ENCODE peak calls at places on chromosomes 7 and 10, in nine cellular contexts. H is RWPE1, C is HuH-7, Y is HTR-8/SVneo, L is IMR-90, N is GM12865, M is EL, R is pons, E is HFFc6. A is an unnamed sample.

GRCh38 chr10:14820010-14820774 is 17.6 kb downstream of the CDNF start:
- DNase-seq in H (peak), C (no peak), Y (peak), L (peak), N (no peak), M (peak), R (no peak), E (peak), A (peak)

GRCh38 chr10:130994191-130994590 is 317.3 kb downstream of the TCERG1L start:
- DNase-seq in H (peak), C (no peak), Y (no peak), L (no peak), N (no peak), M (no peak), R (no peak), E (no peak), A (no peak)

GRCh38 chr7:102117743-102118142 is 168.9 kb upstream of the SH2B2 start:
- DNase-seq in H (no peak), C (no peak), Y (peak), L (peak), N (no peak), M (peak), R (no peak), E (peak), A (peak)

GRCh38 chr10:17134737-17135260 is 5.2 kb upstream of the CUBN start:
- DNase-seq in H (no peak), C (no peak), Y (no peak), L (no peak), N (no peak), M (no peak), R (no peak), E (no peak), A (no peak)

GRCh38 chr10:104034401-104035053 is 51.2 kb downstream of the COL17A1 start:
- DNase-seq in H (no peak), C (no peak), Y (no peak), L (no peak), N (no peak), M (no peak), R (no peak), E (no peak), A (no peak)

GRCh38 chr10:69332278-69333010 is 54.1 kb downstream of the HK1 start:
- DNase-seq in H (no peak), C (no peak), Y (no peak), L (no peak), N (no peak), M (peak), R (no peak), E (no peak), A (peak)

GRCh38 chr7:132588596-132588995 is 12.3 kb upstream of the PLXNA4 start:
- DNase-seq in H (no peak), C (no peak), Y (no peak), L (no peak), N (no peak), M (no peak), R (no peak), E (no peak), A (no peak)

GRCh38 chr7:1669954-1670893 is at the start of gene ELFN1:
- DNase-seq in H (no peak), C (peak), Y (no peak), L (peak), N (no peak), M (no peak), R (no peak), E (no peak), A (no peak)

GRCh38 chr7:96303686-96304443 is 18.0 kb downstream of the SLC25A13 start:
- DNase-seq in H (no peak), C (no peak), Y (peak), L (peak), N (no peak), M (peak), R (no peak), E (peak), A (peak)

GRCh38 chr10:13404305-13404759 is 56.2 kb upstream of the SEPHS1 start:
- DNase-seq in H (no peak), C (no peak), Y (no peak), L (no peak), N (no peak), M (peak), R (no peak), E (no peak), A (peak)

GRCh38 chr7:96418600-96418999 is 96.7 kb upstream of the SLC25A13 start:
- DNase-seq in H (no peak), C (no peak), Y (no peak), L (no peak), N (no peak), M (no peak), R (no peak), E (no peak), A (no peak)

GRCh38 chr10:111209666-111210065 is 132.8 kb downstream of the ADRA2A start:
- DNase-seq in H (no peak), C (no peak), Y (no peak), L (no peak), N (no peak), M (peak), R (no peak), E (peak), A (peak)

GRCh38 chr7:157996359-157997079 is 591.1 kb downstream of the PTPRN2 start:
- DNase-seq in H (no peak), C (no peak), Y (no peak), L (no peak), N (no peak), M (no peak), R (no peak), E (no peak), A (no peak)

GRCh38 chr10:75209325-75210192 is 1.0 kb upstream of the VDAC2 start:
- DNase-seq in H (no peak), C (peak), Y (peak), L (peak), N (peak), M (peak), R (peak), E (peak), A (peak)

GRCh38 chr10:2049560-2049959 is 312.2 kb upstream of the ADARB2 start:
- DNase-seq in H (peak), C (no peak), Y (no peak), L (no peak), N (no peak), M (no peak), R (no peak), E (no peak), A (no peak)

GRCh38 chr10:94639902-94640301 is 43.6 kb upstream of the CYP2C18 start:
- DNase-seq in H (no peak), C (no peak), Y (no peak), L (no peak), N (no peak), M (no peak), R (no peak), E (no peak), A (no peak)

GRCh38 chr7:6636741-6637543 is at the start of gene ZNF316:
- DNase-seq in H (peak), C (peak), Y (peak), L (peak), N (peak), M (peak), R (peak), E (no peak), A (no peak)

GRCh38 chr7:27132978-27133377 is 2.4 kb upstream of the HOXA4 start:
- DNase-seq in H (no peak), C (no peak), Y (no peak), L (no peak), N (no peak), M (no peak), R (no peak), E (no peak), A (no peak)

GRCh38 chr7:154441811-154442210 is 389.6 kb downstream of the DPP6 start:
- DNase-seq in H (no peak), C (no peak), Y (no peak), L (no peak), N (no peak), M (no peak), R (no peak), E (no peak), A (no peak)

GRCh38 chr7:92366730-92367129 is 80.6 kb upstream of the GATAD1 start:
- DNase-seq in H (no peak), C (no peak), Y (no peak), L (peak), N (no peak), M (peak), R (no peak), E (peak), A (peak)

GRCh38 chr7:131583430-131583829 is 27.0 kb upstream of the PODXL start:
- DNase-seq in H (no peak), C (no peak), Y (no peak), L (no peak), N (no peak), M (peak), R (no peak), E (no peak), A (no peak)

GRCh38 chr10:47025253-47025539 is 114.0 kb downstream of the PTPN20 start:
- DNase-seq in H (no peak), C (no peak), Y (no peak), L (no peak), N (no peak), M (no peak), R (no peak), E (no peak), A (no peak)

GRCh38 chr7:73960548-73960947 is 67.4 kb upstream of the ELN start:
- DNase-seq in H (no peak), C (no peak), Y (no peak), L (no peak), N (no peak), M (no peak), R (peak), E (no peak), A (no peak)

GRCh38 chr10:21749788-21750187 is 215.8 kb downstream of the MLLT10 start:
- DNase-seq in H (no peak), C (no peak), Y (no peak), L (peak), N (no peak), M (no peak), R (no peak), E (no peak), A (no peak)

GRCh38 chr7:6271694-6272371 is 591 bp downstream of the CYTH3 start:
- DNase-seq in H (peak), C (peak), Y (no peak), L (no peak), N (peak), M (no peak), R (no peak), E (no peak), A (no peak)

GRCh38 chr10:21304198-21304597 is 221.3 kb downstream of the SKIDA1 start:
- DNase-seq in H (no peak), C (no peak), Y (no peak), L (peak), N (no peak), M (no peak), R (no peak), E (no peak), A (no peak)

GRCh38 chr10:13795653-13796555 is 209.1 kb downstream of the PRPF18 start:
- DNase-seq in H (no peak), C (no peak), Y (no peak), L (no peak), N (peak), M (no peak), R (no peak), E (no peak), A (no peak)

GRCh38 chr10:16799621-16800020 is 17.6 kb downstream of the RSU1 start:
- DNase-seq in H (no peak), C (no peak), Y (no peak), L (no peak), N (peak), M (no peak), R (no peak), E (no peak), A (no peak)

GRCh38 chr10:16644146-16644545 is 122.5 kb upstream of the C1QL3 start:
- DNase-seq in H (peak), C (no peak), Y (peak), L (peak), N (no peak), M (peak), R (no peak), E (peak), A (peak)

GRCh38 chr7:106521115-106521514 is 139.8 kb downstream of the CCDC71L start:
- DNase-seq in H (no peak), C (peak), Y (no peak), L (no peak), N (peak), M (no peak), R (no peak), E (no peak), A (no peak)

GRCh38 chr10:78290131-78290750 is 256.6 kb downstream of the RPS24 start:
- DNase-seq in H (no peak), C (no peak), Y (no peak), L (peak), N (no peak), M (peak), R (no peak), E (no peak), A (no peak)